ENCODE peak calls at places on chromosome 6, in nine cellular contexts. H is heart left ventricle; V is IMR-90; A is stimulated activated CD4-positive, alpha-beta T cell treated with anti-CD3 and anti-CD28 coated beads, Interleukin-15, amount 100 ng/mL, for 24 hours; G is H4; K is fibroblast of pulmonary artery; X is T follicular helper cell; Y is central memory CD4-positive, alpha-beta T cell; D is H9. I is an unnamed sample.

GRCh38 chr6:1438471-1438881 is 49.1 kb downstream of the FOXF2 start:
- DNase-seq in H (no peak), V (no peak), A (no peak), G (no peak), K (no peak), X (no peak), Y (no peak), D (no peak), I (no peak)

GRCh38 chr6:6420097-6420496 is 99.6 kb upstream of the F13A1 start:
- DNase-seq in H (no peak), V (no peak), A (no peak), G (no peak), K (no peak), X (no peak), Y (no peak), D (no peak), I (no peak)

GRCh38 chr6:36340671-36341454 is 4.2 kb upstream of the BNIP5 start:
- DNase-seq in H (peak), V (peak), A (peak), G (peak), K (peak), X (peak), Y (peak), D (peak), I (peak)

GRCh38 chr6:75326557-75327258 is 42.1 kb upstream of the TMEM30A start:
- DNase-seq in H (no peak), V (peak), A (no peak), G (no peak), K (peak), X (no peak), Y (no peak), D (no peak), I (no peak)

GRCh38 chr6:31120151-31120915 is at the start of gene CDSN:
- DNase-seq in H (no peak), V (no peak), A (no peak), G (no peak), K (no peak), X (no peak), Y (no peak), D (no peak), I (no peak)

GRCh38 chr6:5132741-5133140 is 47.6 kb downstream of the PPP1R3G start:
- DNase-seq in H (peak), V (peak), A (no peak), G (no peak), K (peak), X (no peak), Y (no peak), D (peak), I (peak)

GRCh38 chr6:75144396-75144795 is 61.5 kb downstream of the COL12A1 start:
- DNase-seq in H (no peak), V (no peak), A (no peak), G (no peak), K (no peak), X (no peak), Y (no peak), D (no peak), I (no peak)

GRCh38 chr6:100518588-100518987 is 53.9 kb upstream of the SIM1 start:
- DNase-seq in H (no peak), V (no peak), A (no peak), G (no peak), K (no peak), X (no peak), Y (no peak), D (no peak), I (no peak)

GRCh38 chr6:20997143-20997792 is 463.0 kb downstream of the CDKAL1 start:
- DNase-seq in H (no peak), V (no peak), A (no peak), G (peak), K (no peak), X (no peak), Y (no peak), D (no peak), I (no peak)

GRCh38 chr6:155273438-155273837 is 9.6 kb downstream of the CLDN20 start:
- DNase-seq in H (no peak), V (peak), A (no peak), G (peak), K (peak), X (no peak), Y (no peak), D (peak), I (no peak)

GRCh38 chr6:148808786-148809304 is 62.0 kb downstream of the UST start:
- DNase-seq in H (no peak), V (no peak), A (no peak), G (no peak), K (no peak), X (no peak), Y (no peak), D (no peak), I (no peak)

GRCh38 chr6:33798343-33798848 is 5.4 kb downstream of the MLN start:
- DNase-seq in H (no peak), V (no peak), A (no peak), G (no peak), K (no peak), X (no peak), Y (no peak), D (no peak), I (no peak)

GRCh38 chr6:2852921-2853322 is 11.3 kb upstream of the SERPINB1 start:
- DNase-seq in H (no peak), V (no peak), A (no peak), G (no peak), K (no peak), X (no peak), Y (no peak), D (no peak), I (no peak)

GRCh38 chr6:137271245-137272183 is 52.3 kb upstream of the IFNGR1 start:
- DNase-seq in H (no peak), V (peak), A (no peak), G (peak), K (peak), X (no peak), Y (peak), D (no peak), I (no peak)

GRCh38 chr6:117951783-117952182 is 44.7 kb downstream of the SLC35F1 start:
- DNase-seq in H (no peak), V (no peak), A (no peak), G (no peak), K (no peak), X (no peak), Y (no peak), D (peak), I (no peak)

GRCh38 chr6:76681781-76682180 is 609.3 kb upstream of the IMPG1 start:
- DNase-seq in H (no peak), V (no peak), A (no peak), G (no peak), K (peak), X (no peak), Y (no peak), D (no peak), I (no peak)

GRCh38 chr6:100226811-100227210 is 232.8 kb upstream of the MCHR2 start:
- DNase-seq in H (no peak), V (no peak), A (no peak), G (no peak), K (no peak), X (no peak), Y (no peak), D (no peak), I (no peak)

GRCh38 chr6:132388291-132388690 is 13.0 kb downstream of the MOXD1 start:
- DNase-seq in H (no peak), V (no peak), A (no peak), G (no peak), K (no peak), X (no peak), Y (no peak), D (no peak), I (no peak)

GRCh38 chr6:134674562-134674961 is 275.3 kb downstream of the ALDH8A1 start:
- DNase-seq in H (no peak), V (no peak), A (no peak), G (no peak), K (no peak), X (no peak), Y (no peak), D (no peak), I (no peak)

GRCh38 chr6:118509009-118509617 is 39.0 kb upstream of the PLN start:
- DNase-seq in H (peak), V (peak), A (peak), G (peak), K (peak), X (no peak), Y (no peak), D (no peak), I (no peak)

GRCh38 chr6:152859225-152859624 is 108.6 kb downstream of the VIP start:
- DNase-seq in H (no peak), V (no peak), A (no peak), G (no peak), K (no peak), X (no peak), Y (no peak), D (no peak), I (no peak)

GRCh38 chr6:133277895-133278545 is 36.9 kb downstream of the EYA4 start:
- DNase-seq in H (no peak), V (no peak), A (no peak), G (no peak), K (no peak), X (no peak), Y (no peak), D (no peak), I (no peak)

GRCh38 chr6:44264154-44265002 is 973 bp downstream of the NFKBIE start:
- DNase-seq in H (peak), V (peak), A (peak), G (no peak), K (no peak), X (no peak), Y (peak), D (no peak), I (no peak)

GRCh38 chr6:161631676-161632194 is 357.9 kb upstream of the AGPAT4 start:
- DNase-seq in H (no peak), V (no peak), A (no peak), G (peak), K (peak), X (no peak), Y (no peak), D (no peak), I (no peak)

GRCh38 chr6:28985396-28986164 is 19.5 kb downstream of the ZNF311 start:
- DNase-seq in H (peak), V (peak), A (peak), G (peak), K (peak), X (no peak), Y (no peak), D (peak), I (peak)

GRCh38 chr6:66568271-66568670 is 861.2 kb upstream of the EYS start:
- DNase-seq in H (no peak), V (no peak), A (no peak), G (peak), K (peak), X (no peak), Y (no peak), D (peak), I (no peak)

GRCh38 chr6:28643017-28643740 is 117.5 kb downstream of the GPX5 start:
- DNase-seq in H (no peak), V (peak), A (peak), G (peak), K (peak), X (no peak), Y (no peak), D (peak), I (no peak)

GRCh38 chr6:109612268-109612667 is 78.7 kb downstream of the AK9 start:
- DNase-seq in H (no peak), V (no peak), A (no peak), G (no peak), K (peak), X (no peak), Y (no peak), D (no peak), I (no peak)

GRCh38 chr6:41428402-41428994 is 93.1 kb downstream of the NCR2 start:
- DNase-seq in H (peak), V (no peak), A (peak), G (peak), K (no peak), X (no peak), Y (no peak), D (no peak), I (no peak)

GRCh38 chr6:33193619-33194018 is 1.4 kb upstream of the COL11A2 start:
- DNase-seq in H (no peak), V (no peak), A (no peak), G (no peak), K (no peak), X (no peak), Y (no peak), D (no peak), I (no peak)